ENCODE peak calls at places on chromosomes 4 and X, in seven cellular contexts. V is adipocyte, Z is K562, N is SJSA1, G is tibial nerve, M is tibial artery, C is trophoblast cell. K is an unnamed sample. For H3K4me1, the result is how much of the 10 kb centered on the place peaks cover.

GRCh38 chrX:16076834-16077233 is 46.5 kb upstream of the GRPR start:
- DNase-seq in V (no peak), Z (no peak), N (no peak), G (no peak), M (no peak), C (no peak), K (no peak)

GRCh38 chr4:89247951-89248350 is 59.6 kb downstream of the GPRIN3 start:
- DNase-seq in V (no peak), Z (no peak), N (no peak), G (no peak), M (no peak), C (no peak), K (no peak)

GRCh38 chr4:6116696-6117285 is 83.6 kb downstream of the JAKMIP1 start:
- DNase-seq in V (no peak), Z (no peak), N (no peak), G (no peak), M (peak), C (no peak), K (no peak)

GRCh38 chr4:74900862-74901261 is 32.1 kb upstream of the PARM1 start:
- DNase-seq in V (no peak), Z (no peak), N (no peak), G (no peak), M (no peak), C (no peak), K (no peak)

GRCh38 chr4:92317047-92317446 is 13.3 kb downstream of the GRID2 start:
- DNase-seq in V (no peak), Z (no peak), N (no peak), G (no peak), M (no peak), C (no peak), K (no peak)

GRCh38 chr4:101708640-101709039 is 81.9 kb upstream of the BANK1 start:
- DNase-seq in V (peak), Z (no peak), N (no peak), G (no peak), M (no peak), C (no peak), K (no peak)

GRCh38 chr4:5982156-5982973 is 35.9 kb downstream of the C4orf50 start:
- DNase-seq in V (no peak), Z (no peak), N (no peak), G (no peak), M (peak), C (no peak), K (peak)

GRCh38 chr4:24070117-24070516 is 180.3 kb upstream of the PPARGC1A start:
- DNase-seq in V (peak), Z (no peak), N (peak), G (no peak), M (no peak), C (peak), K (no peak)

GRCh38 chr4:1136028-1136427 is 22.7 kb upstream of the RNF212 start:
- DNase-seq in V (no peak), Z (no peak), N (no peak), G (no peak), M (no peak), C (no peak), K (no peak)
- H3K4me1 ChIP-seq in V (under half), Z (under half), N (under half), G (under half), M (under half), C (under half), K (under half)

GRCh38 chr4:2862528-2862927 is 18.9 kb downstream of the ADD1 start:
- DNase-seq in V (peak), Z (peak), N (no peak), G (no peak), M (no peak), C (no peak), K (no peak)
- H3K4me1 ChIP-seq in V (half or more), Z (under half), N (under half), G (half or more), M (half or more), C (under half), K (under half)

GRCh38 chr4:152079543-152080293 is 318.9 kb upstream of the GATB start:
- DNase-seq in V (no peak), Z (no peak), N (no peak), G (no peak), M (no peak), C (no peak), K (no peak)
- H3K4me1 ChIP-seq in V (under half), Z (under half), N (under half), G (under half), M (under half), C (under half), K (under half)

GRCh38 chrX:107726809-107727534 is 48.6 kb downstream of the TSC22D3 start:
- DNase-seq in V (no peak), Z (no peak), N (no peak), G (no peak), M (no peak), C (no peak), K (no peak)

GRCh38 chrX:107721966-107722707 is 53.5 kb downstream of the TSC22D3 start:
- DNase-seq in V (no peak), Z (no peak), N (no peak), G (no peak), M (no peak), C (no peak), K (no peak)

GRCh38 chrX:107723501-107723900 is 52.1 kb downstream of the TSC22D3 start:
- DNase-seq in V (no peak), Z (no peak), N (no peak), G (no peak), M (no peak), C (no peak), K (no peak)

GRCh38 chrX:107725761-107726555 is 49.6 kb downstream of the TSC22D3 start:
- DNase-seq in V (no peak), Z (no peak), N (no peak), G (no peak), M (no peak), C (no peak), K (no peak)

GRCh38 chrX:107724653-107725052 is 50.9 kb downstream of the TSC22D3 start:
- DNase-seq in V (no peak), Z (no peak), N (no peak), G (no peak), M (no peak), C (no peak), K (no peak)
- H3K4me1 ChIP-seq in V (under half), Z (under half), N (under half), G (half or more), M (half or more), C (under half), K (under half)

GRCh38 chr4:158829254-158829653 is 60.4 kb downstream of the FNIP2 start:
- DNase-seq in V (no peak), Z (no peak), N (no peak), G (no peak), M (no peak), C (no peak), K (no peak)
- H3K4me1 ChIP-seq in V (under half), Z (under half), N (under half), G (under half), M (under half), C (under half), K (under half)

GRCh38 chr4:86926428-86927086 is 8.3 kb upstream of the AFF1 start:
- DNase-seq in V (no peak), Z (peak), N (peak), G (no peak), M (no peak), C (peak), K (no peak)
- H3K4me1 ChIP-seq in V (under half), Z (under half), N (under half), G (under half), M (under half), C (under half), K (under half)

GRCh38 chr4:8201341-8201781 is 2.3 kb downstream of the SH3TC1 start:
- DNase-seq in V (no peak), Z (no peak), N (no peak), G (no peak), M (no peak), C (no peak), K (no peak)

GRCh38 chr4:8200302-8200975 is 1.3 kb downstream of the SH3TC1 start:
- DNase-seq in V (no peak), Z (peak), N (no peak), G (peak), M (peak), C (peak), K (peak)

GRCh38 chr4:8198206-8198905 is 734 bp upstream of the SH3TC1 start:
- DNase-seq in V (no peak), Z (no peak), N (no peak), G (no peak), M (no peak), C (peak), K (no peak)

GRCh38 chr4:8198906-8199593 is at the start of gene SH3TC1:
- DNase-seq in V (peak), Z (peak), N (peak), G (peak), M (peak), C (peak), K (peak)

DNA sequence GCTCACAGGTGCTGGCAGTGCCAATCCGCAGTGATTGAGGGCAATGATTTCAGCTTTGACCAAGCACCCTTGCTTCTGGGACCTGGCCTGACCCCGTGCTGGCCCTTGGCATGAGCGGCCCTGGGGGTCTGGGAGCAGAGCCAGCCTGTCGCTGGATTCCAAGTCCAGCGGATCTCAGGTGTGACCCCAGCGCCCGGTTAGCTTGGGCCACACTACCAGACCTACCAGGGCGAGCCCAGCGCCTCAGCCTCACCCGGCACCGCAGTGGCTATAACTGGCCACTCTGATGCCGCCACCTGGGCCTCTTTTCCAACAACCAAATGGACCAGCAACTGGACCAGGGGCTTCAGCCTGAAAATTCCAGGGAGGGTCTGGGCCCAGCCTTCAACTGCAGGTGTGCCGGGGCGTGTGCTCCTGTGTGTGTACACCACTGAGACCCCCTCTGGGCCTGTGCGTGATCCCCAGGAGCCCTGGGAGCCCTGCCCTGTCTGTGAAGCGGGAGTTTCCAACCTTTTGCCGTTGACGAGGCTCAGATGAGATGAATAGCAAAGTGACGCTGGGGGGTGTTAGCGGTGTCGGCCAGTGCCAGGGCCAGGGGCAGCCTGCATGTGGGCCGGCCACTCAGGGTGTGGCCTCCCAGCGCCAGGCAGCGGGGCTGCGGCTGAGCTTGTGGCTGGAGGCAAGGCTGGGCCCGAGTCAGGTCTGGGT is 658 bp downstream of the SH3TC1 start:
- DNase-seq in V (no peak), Z (no peak), N (no peak), G (no peak), M (no peak), C (peak), K (no peak)
- H3K4me1 ChIP-seq in V (under half), Z (under half), N (under half), G (under half), M (under half), C (under half), K (under half)

DNA sequence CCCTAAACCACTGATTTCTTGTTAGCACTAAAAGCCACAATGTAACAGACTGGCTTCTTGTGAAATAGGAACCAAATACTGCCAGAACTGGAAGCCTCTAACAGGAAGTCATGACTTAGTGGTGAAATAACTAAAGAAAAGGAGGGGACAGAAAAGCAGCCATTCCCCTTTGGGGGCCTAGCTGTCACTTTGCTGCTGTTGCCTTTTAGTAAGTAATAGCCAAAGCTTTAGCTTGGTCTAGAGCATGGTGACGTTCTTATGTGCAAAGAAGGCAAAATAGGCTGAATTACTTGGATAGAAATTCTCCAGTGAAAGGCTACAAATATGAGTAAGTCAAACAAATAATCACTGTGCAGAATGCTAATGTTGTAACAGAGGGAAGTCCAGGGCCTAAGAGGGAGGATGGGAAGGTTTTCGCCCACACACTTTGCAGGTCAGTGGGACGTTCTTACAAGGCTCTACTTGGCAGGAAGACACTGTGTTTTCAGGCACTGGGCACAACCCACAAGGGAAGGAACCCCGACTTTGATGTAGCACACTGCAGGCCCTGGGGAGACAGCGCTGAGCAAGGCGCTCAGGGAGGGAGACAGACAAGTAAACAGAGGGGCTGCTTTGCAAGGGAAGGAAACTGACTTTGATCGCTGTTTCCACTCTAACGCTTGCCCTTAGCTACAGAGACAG is 16.6 kb downstream of the GAB3 start:
- DNase-seq in V (peak), Z (no peak), N (peak), G (no peak), M (peak), C (peak), K (no peak)
- H3K4me1 ChIP-seq in V (half or more), Z (under half), N (half or more), G (half or more), M (half or more), C (under half), K (half or more)

GRCh38 chr4:37666625-37667071 is 19.5 kb downstream of the RELL1 start:
- DNase-seq in V (peak), Z (no peak), N (peak), G (peak), M (peak), C (peak), K (peak)

GRCh38 chr4:37664696-37665095 is 21.5 kb downstream of the RELL1 start:
- DNase-seq in V (no peak), Z (no peak), N (no peak), G (no peak), M (no peak), C (no peak), K (no peak)

GRCh38 chr4:37670249-37670648 is 15.9 kb downstream of the RELL1 start:
- DNase-seq in V (no peak), Z (no peak), N (no peak), G (no peak), M (no peak), C (no peak), K (no peak)

GRCh38 chr4:37665347-37666009 is 20.7 kb downstream of the RELL1 start:
- DNase-seq in V (no peak), Z (no peak), N (no peak), G (no peak), M (no peak), C (no peak), K (no peak)

DNA sequence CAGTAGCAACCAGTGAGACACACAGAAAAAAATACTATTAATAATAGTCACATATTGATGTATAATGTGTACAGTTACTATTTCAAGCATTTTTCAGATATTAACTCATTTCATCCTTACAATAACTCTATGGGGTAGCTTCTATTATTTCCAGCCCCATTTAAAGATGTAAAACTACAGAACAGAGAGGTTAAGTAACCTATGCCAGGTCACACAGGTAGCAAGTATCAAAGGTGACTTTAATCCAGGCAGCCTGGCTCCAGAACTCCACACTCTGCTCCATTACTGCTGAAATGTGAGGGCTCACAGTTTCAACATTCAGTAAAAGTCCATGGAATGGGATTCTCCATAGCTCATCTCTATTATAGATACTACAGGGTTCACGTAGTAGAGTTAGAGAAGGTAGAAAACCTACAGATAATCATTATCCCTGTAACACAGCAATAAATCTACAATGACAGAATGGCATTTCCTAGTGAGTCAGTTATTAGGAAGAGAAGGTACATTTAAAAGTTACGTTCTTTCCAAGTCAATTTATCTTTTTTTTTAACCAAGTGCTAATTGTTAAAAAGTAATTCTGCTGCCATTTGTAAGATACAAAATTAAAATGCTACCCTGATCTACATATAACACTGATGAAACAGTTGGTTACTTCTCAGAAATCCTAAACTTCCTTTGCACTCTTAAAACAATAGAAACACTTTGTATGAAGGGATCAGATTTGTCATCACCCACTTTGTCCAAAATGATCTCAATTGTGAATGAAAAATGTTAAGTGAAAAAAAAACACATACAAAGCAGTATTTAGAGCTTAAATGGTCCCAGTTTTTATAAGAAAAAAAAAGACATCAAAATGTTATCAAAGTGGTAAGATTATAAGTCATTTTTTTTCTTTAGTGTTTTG is 18.7 kb downstream of the RELL1 start:
- DNase-seq in V (no peak), Z (no peak), N (no peak), G (no peak), M (no peak), C (no peak), K (no peak)
- H3K4me1 ChIP-seq in V (under half), Z (under half), N (under half), G (half or more), M (under half), C (under half), K (under half)

GRCh38 chr4:170007113-170007512 is 19.1 kb downstream of the MFAP3L start:
- DNase-seq in V (no peak), Z (peak), N (no peak), G (no peak), M (no peak), C (no peak), K (no peak)
- H3K4me1 ChIP-seq in V (under half), Z (under half), N (under half), G (under half), M (under half), C (under half), K (under half)